ENCODE peak calls at places on chromosome 6, in seven cellular contexts. N is endodermal cell; S is CD4-positive, alpha-beta T cell; Y is neural progenitor cell; J is neural crest cell; X is heart left ventricle; Q is spleen. G is an unnamed sample.

GRCh38 chr6:31125586-31126363 is 5.5 kb upstream of the CDSN start:
- DNase-seq in Q (no peak), S (no peak), Y (no peak), J (no peak), N (no peak), X (peak), G (no peak)

GRCh38 chr6:154615483-154616025 is 105.1 kb upstream of the CNKSR3 start:
- DNase-seq in N (peak), S (no peak), Q (no peak), J (no peak), X (peak), Y (no peak), G (no peak)

GRCh38 chr6:160766657-160767018 is 64.6 kb downstream of the PLG start:
- DNase-seq in N (no peak), Q (no peak), X (no peak), S (no peak), J (no peak), Y (no peak), G (no peak)

GRCh38 chr6:127590344-127590743 is 13.4 kb downstream of the C6orf58 start:
- DNase-seq in S (no peak), N (no peak), J (no peak), Q (no peak), X (no peak), Y (no peak), G (no peak)

GRCh38 chr6:169960891-169961611 is 209.6 kb downstream of the ERMARD start:
- DNase-seq in S (peak), J (no peak), N (peak), Y (peak), X (no peak), Q (peak), G (no peak)

GRCh38 chr6:120096861-120097260 is 747.3 kb upstream of the MAN1A1 start:
- DNase-seq in S (no peak), Y (no peak), Q (no peak), N (no peak), J (no peak), X (no peak), G (no peak)

GRCh38 chr6:43768983-43769525 is 957 bp upstream of the VEGFA start:
- DNase-seq in J (no peak), Y (peak), X (peak), S (no peak), Q (peak), N (no peak), G (no peak)

GRCh38 chr6:6218246-6219085 is 102.0 kb downstream of the F13A1 start:
- DNase-seq in J (no peak), Y (no peak), X (no peak), S (no peak), Q (no peak), N (peak), G (no peak)

GRCh38 chr6:131281471-131282270 is 146.4 kb downstream of the AKAP7 start:
- DNase-seq in J (peak), N (peak), Q (peak), Y (peak), X (no peak), S (peak), G (peak)

GRCh38 chr6:124854338-124854922 is 107.8 kb upstream of the RNF217 start:
- DNase-seq in X (no peak), N (no peak), Y (no peak), S (no peak), J (no peak), Q (no peak), G (no peak)

GRCh38 chr6:40930555-40930954 is 108.5 kb downstream of the UNC5CL start:
- DNase-seq in X (peak), Q (no peak), S (no peak), N (peak), J (no peak), Y (no peak), G (no peak)

GRCh38 chr6:54921891-54922290 is 75.3 kb downstream of the FAM83B start:
- DNase-seq in S (no peak), J (no peak), Y (no peak), X (no peak), N (no peak), Q (no peak), G (no peak)

GRCh38 chr6:98678481-98678880 is 155.9 kb upstream of the POU3F2 start:
- DNase-seq in J (no peak), N (no peak), S (no peak), X (no peak), Y (no peak), Q (no peak), G (no peak)

GRCh38 chr6:170202416-170203135 is 88.3 kb downstream of the DLL1 start:
- DNase-seq in S (no peak), Y (no peak), N (peak), Q (no peak), J (no peak), X (no peak), G (no peak)

GRCh38 chr6:170137176-170137891 is 153.5 kb downstream of the DLL1 start:
- DNase-seq in Y (no peak), X (peak), J (no peak), Q (no peak), N (peak), S (no peak), G (no peak)

GRCh38 chr6:29720863-29721262 is 2.4 kb upstream of the HLA-F start:
- DNase-seq in Q (no peak), J (no peak), X (no peak), N (peak), S (no peak), Y (no peak), G (no peak)

GRCh38 chr6:8170245-8170644 is 67.9 kb upstream of the EEF1E1 start:
- DNase-seq in Q (no peak), N (peak), J (no peak), S (no peak), Y (peak), X (no peak), G (no peak)
- TF ChIP-seq CTCF in Q (no peak), N (peak), J (no peak), S (no peak), Y (peak), X (no peak), G (no peak)

DNA sequence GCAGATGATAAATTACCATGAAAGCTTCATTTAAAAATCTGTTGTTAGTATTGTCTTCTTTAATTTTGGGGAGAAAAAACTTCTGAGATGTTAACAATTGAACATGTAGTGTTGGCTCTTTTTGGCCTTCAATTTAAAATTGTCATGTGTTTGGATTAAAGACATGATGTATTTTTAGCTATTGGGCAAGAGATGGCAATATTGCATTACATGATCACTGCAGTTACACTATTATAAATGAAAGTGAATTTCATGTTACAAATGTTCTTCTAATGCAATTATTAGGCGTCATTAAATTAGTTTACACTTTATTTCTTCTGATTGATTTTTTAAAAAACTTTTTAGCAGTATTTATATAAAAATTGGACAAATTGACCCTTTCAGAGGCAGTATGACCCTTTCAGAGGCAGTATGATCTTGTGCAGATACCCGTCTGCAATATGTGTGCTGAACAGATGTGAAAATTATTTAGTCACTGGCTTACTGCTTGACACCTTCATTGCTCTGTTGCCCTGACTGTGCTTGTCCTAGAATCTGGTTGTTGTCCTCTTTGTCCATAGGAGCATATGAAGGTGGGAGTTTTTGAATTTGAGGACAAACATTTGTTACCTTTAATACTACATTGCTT is 25.8 kb downstream of the CDKAL1 start:
- DNase-seq in S (no peak), Q (no peak), J (no peak), Y (no peak), X (no peak), N (no peak), G (no peak)
- TF ChIP-seq CTCF in S (no peak), Q (no peak), J (no peak), Y (no peak), X (peak), N (no peak), G (no peak)

DNA sequence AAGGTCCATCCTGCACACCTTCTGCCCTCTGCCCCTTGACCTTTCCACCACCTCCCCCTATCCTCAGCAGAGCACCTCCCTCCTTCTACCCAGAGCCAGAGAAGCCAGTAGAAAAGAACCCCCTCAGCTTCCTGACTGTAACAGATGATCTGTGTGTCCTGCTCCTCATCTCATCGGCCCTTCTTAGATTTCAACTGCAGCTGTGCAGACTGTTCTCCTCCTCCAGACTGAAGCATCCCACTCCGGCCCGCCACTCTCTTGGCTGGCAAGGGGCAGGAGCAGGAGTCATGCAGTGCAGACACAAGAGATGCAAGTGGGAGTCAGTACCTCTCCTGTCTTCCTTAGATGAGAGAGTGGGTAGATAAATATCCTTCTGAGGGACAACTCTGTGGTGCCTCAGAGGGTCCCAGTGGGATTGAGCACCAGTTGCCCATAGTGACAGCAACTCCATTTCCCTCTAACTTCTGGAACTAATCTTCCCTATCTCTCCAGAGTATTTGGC is 163.5 kb upstream of the MLN start:
- DNase-seq in Y (no peak), X (no peak), J (no peak), N (peak), S (peak), Q (peak), G (no peak)
- TF ChIP-seq CTCF in Y (no peak), X (no peak), J (no peak), N (no peak), S (no peak), Q (no peak), G (no peak)

DNA sequence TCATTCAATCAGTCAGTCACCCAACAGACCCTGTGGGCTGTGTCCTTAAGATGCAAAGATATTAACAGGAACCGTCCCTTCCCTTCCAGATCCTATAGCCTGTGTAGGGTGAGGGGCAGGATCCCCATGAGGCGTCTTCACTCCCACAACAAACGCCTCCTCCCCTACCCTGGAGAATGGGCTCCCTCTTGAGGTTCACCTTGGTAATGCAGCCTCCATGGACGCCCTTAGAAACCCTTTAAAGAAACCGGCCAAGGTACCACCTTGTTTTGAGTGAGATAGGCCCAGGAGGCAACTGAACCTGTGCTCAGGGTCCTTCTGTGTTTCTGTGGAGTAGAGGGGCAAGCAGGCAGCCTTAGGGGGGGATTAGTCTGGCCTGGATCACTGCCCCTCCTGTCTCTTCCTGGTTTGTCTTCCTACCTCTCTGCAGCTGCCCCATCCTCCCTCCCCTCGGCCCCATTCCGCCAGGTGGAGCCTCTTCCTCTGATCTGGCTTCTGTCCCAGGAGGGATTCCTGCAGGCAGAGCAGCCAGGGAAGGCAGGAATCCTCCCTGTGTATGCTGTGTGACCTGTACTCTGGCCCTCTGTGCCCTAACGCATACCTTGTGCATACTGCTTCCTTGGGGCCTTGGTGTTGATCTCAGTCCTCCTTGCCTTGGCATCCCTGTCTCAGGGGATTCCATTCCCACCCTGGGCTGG is 6.6 kb upstream of the GUCA1A start:
- DNase-seq in N (peak), Y (peak), X (peak), J (peak), S (peak), Q (no peak), G (peak)
- TF ChIP-seq CTCF in N (peak), Y (peak), X (peak), J (peak), S (peak), Q (peak), G (peak)

GRCh38 chr6:76701610-76702009 is 629.1 kb upstream of the IMPG1 start:
- DNase-seq in X (no peak), Q (no peak), J (no peak), Y (no peak), S (no peak), N (no peak), G (no peak)
- TF ChIP-seq CTCF in X (no peak), Q (no peak), J (no peak), Y (no peak), S (no peak), N (peak), G (no peak)

GRCh38 chr6:52504778-52505127 is 72.1 kb downstream of the TRAM2 start:
- DNase-seq in N (no peak), Y (no peak), J (no peak), Q (no peak), S (no peak), X (no peak), G (no peak)

GRCh38 chr6:52502306-52503029 is 74.4 kb downstream of the TRAM2 start:
- DNase-seq in X (no peak), Q (no peak), N (no peak), J (no peak), Y (no peak), S (no peak), G (no peak)

GRCh38 chr6:52505726-52506501 is 70.9 kb downstream of the TRAM2 start:
- DNase-seq in N (peak), S (no peak), Q (no peak), J (no peak), X (no peak), Y (no peak), G (no peak)

GRCh38 chr6:52503853-52504777 is 72.7 kb downstream of the TRAM2 start:
- DNase-seq in X (peak), J (no peak), N (peak), S (no peak), Q (peak), Y (no peak), G (no peak)

DNA sequence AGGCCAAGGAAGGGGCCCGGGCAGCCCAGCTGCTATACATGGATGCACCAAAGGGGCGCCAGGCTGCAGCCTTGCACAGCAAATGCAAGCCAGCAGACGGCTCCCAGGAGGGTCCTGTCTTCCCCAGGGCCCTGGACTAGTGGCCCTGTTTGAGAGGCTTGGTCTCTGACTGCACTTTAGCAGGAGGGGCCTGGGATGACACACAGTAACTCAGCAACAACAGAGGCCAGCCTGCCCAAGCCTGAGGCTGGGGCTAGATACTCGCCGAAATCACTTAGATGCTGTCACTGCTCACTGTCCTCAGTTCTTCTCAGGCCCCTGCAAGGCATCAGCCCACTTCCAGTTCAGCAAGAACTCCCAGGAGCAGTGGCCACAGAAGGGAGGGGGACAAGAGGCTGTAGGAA is 73.5 kb downstream of the TRAM2 start:
- DNase-seq in S (no peak), Q (no peak), Y (peak), N (peak), J (no peak), X (peak), G (no peak)
- TF ChIP-seq CTCF in S (no peak), Q (no peak), Y (peak), N (peak), J (peak), X (peak), G (no peak)

GRCh38 chr6:35960192-35960591 is 39.3 kb upstream of the SRPK1 start:
- DNase-seq in J (no peak), Q (no peak), X (no peak), N (no peak), Y (no peak), S (no peak), G (no peak)

GRCh38 chr6:35967059-35967769 is 46.3 kb upstream of the SRPK1 start:
- DNase-seq in Y (peak), S (no peak), X (no peak), J (no peak), N (no peak), Q (no peak), G (no peak)

GRCh38 chr6:35962779-35963570 is 42.1 kb upstream of the SRPK1 start:
- DNase-seq in Q (no peak), S (no peak), N (no peak), X (no peak), J (no peak), Y (no peak), G (no peak)
- TF ChIP-seq CTCF in Q (no peak), S (no peak), N (no peak), X (no peak), J (no peak), Y (no peak), G (no peak)

DNA sequence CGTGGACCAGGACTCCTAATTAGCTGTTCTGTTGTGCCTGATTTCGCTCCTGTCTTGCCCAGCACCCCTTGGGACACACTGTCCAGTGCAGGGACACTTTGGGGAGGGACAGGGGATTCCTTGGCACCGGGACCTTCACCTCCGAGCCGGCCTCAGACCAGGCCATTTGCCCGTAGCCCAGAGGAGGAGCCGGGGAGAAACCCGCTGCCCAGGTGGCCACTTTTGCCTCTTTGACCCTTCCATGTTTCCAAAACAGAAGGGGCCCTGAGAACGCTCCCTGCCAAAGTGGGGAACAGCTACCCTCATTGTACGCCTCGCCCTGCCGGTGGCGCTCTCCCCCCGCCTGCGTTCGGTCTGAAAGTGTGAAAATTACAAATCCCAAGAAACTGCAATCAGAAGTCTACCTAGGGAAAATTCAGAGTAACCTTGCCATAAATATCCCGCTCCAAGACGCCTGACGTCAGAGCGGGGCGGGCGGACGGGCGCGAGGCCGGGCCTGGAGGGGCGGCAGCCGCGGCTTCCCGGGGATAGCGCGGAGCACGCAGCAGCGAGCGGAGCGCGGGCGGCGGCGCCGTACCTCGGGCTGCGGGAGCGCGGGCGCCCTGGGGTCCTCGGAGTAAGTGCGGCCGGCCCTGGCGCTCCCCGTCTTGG is at the start of gene DAAM2:
- DNase-seq in J (peak), S (no peak), X (peak), Y (peak), Q (peak), N (peak), G (peak)
- TF ChIP-seq CTCF in J (no peak), S (no peak), X (peak), Y (peak), Q (no peak), N (no peak), G (no peak)

DNA sequence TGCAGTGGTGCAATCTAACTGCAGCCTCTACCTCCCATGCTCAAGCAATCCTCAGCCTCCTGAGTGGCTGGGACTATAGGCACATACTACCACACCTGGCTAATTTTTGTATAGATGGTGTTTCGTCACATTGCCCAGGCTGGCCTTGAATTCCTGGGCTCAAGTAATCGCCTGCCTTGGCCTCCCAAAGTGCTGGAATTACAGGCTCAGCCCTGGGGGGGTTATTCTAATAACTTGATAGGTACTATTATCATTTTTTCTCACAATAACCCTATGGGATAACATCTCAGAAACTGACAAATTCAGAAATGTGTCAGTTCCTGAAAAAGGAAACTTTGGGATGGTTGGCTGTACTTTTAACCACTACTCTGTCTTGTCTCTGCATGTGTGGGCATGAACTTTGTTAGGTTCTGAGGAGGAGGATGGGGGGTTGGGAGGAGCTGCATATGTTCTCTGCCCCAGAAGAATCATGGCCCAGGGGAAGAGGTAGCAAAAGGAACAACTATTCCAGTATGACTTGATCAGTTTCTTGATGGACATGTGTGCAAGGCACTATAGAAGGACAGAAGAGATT is 169.9 kb downstream of the CARMIL1 start:
- DNase-seq in N (no peak), X (no peak), Q (no peak), Y (no peak), J (no peak), S (no peak), G (no peak)
- TF ChIP-seq CTCF in N (no peak), X (no peak), Q (no peak), Y (no peak), J (no peak), S (no peak), G (no peak)

DNA sequence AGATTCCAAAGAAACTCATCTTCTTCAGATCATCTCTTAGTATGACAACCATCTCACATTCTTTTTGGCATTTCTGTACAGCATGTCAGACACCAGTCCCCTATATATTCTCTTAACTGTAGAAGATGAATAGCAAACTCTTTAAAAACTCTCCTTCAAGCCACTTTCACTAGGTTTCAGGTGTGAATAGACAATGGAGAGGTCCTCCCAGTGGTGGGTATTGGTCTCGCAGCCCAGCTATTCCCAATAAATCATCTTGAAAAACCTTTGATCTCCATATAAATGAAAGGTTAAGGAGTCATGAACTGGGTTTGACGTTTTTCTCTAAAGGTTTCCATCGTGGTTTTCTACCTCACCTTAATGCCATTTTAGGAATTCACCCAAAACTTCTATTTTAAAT is 180.0 kb downstream of the GJA1 start:
- DNase-seq in N (peak), Y (no peak), S (no peak), Q (no peak), J (no peak), X (no peak), G (no peak)
- TF ChIP-seq CTCF in N (peak), Y (peak), S (no peak), Q (no peak), J (peak), X (no peak), G (no peak)